ENCODE peak calls at places on chromosomes 5 and 9, in six cellular contexts. D, B, Z, Y, K and G are unnamed samples.
A peak's percentile ranks its signal among the peaks of the same experiment; 100 is the strongest.

GRCh38 chr5:41510176-41510831 is at the start of gene PLCXD3:
- DNase-seq in D (no peak), B (peak; percentile 74), Z (no peak), Y (no peak), K (peak; percentile 43), G (no peak)

GRCh38 chr5:67476531-67476930 is 279.9 kb upstream of the CD180 start:
- DNase-seq in D (no peak), B (no peak), Z (no peak), Y (no peak), K (no peak), G (peak; percentile 16)

GRCh38 chr5:172837640-172838039 is 3.6 kb downstream of the ERGIC1 start:
- DNase-seq in D (no peak), B (no peak), Z (peak; percentile 96), Y (no peak), K (no peak), G (no peak)

GRCh38 chr5:11385901-11386293 is 518.3 kb downstream of the CTNND2 start:
- DNase-seq in D (no peak), B (peak; percentile 90), Z (no peak), Y (peak; percentile 31), K (peak; percentile 82), G (no peak)

GRCh38 chr5:35188041-35188457 is 42.2 kb downstream of the PRLR start:
- DNase-seq in D (no peak), B (peak; percentile 20), Z (no peak), Y (no peak), K (no peak), G (no peak)

GRCh38 chr9:130479587-130479986 is 34.8 kb downstream of the ASS1 start:
- DNase-seq in D (no peak), B (no peak), Z (no peak), Y (no peak), K (no peak), G (no peak)

GRCh38 chr5:142829821-142830220 is 59.6 kb downstream of the ARHGAP26 start:
- DNase-seq in D (peak; percentile 26), B (no peak), Z (no peak), Y (no peak), K (no peak), G (peak; percentile 81)

GRCh38 chr5:77486344-77486962 is 5.7 kb downstream of the WDR41 start:
- DNase-seq in D (no peak), B (no peak), Z (no peak), Y (no peak), K (no peak), G (peak; percentile 0)

GRCh38 chr5:43497311-43498104 is 13.8 kb upstream of the TMEM267 start:
- DNase-seq in D (no peak), B (no peak), Z (no peak), Y (no peak), K (no peak), G (no peak)

GRCh38 chr9:80755586-80755985 is 933.8 kb downstream of the TLE1 start:
- DNase-seq in D (no peak), B (no peak), Z (no peak), Y (no peak), K (no peak), G (no peak)

GRCh38 chr9:104868687-104869404 is 59.1 kb downstream of the ABCA1 start:
- DNase-seq in D (peak; percentile 91), B (peak; percentile 90), Z (peak; percentile 73), Y (peak; percentile 97), K (peak; percentile 73), G (peak; percentile 94)

GRCh38 chr5:124740991-124741583 is 5.4 kb downstream of the ZNF608 start:
- DNase-seq in D (no peak), B (no peak), Z (peak; percentile 59), Y (peak; percentile 83), K (no peak), G (peak; percentile 91)

GRCh38 chr9:104802110-104802509 is 38.2 kb downstream of the NIPSNAP3B start:
- DNase-seq in D (no peak), B (no peak), Z (no peak), Y (no peak), K (no peak), G (peak; percentile 31)

GRCh38 chr5:1028481-1029269 is 20.1 kb downstream of the NKD2 start:
- DNase-seq in D (no peak), B (no peak), Z (no peak), Y (peak; percentile 58), K (no peak), G (no peak)

GRCh38 chr9:17837931-17838330 is 259.1 kb downstream of the SH3GL2 start:
- DNase-seq in D (no peak), B (no peak), Z (no peak), Y (no peak), K (no peak), G (no peak)

GRCh38 chr9:33818167-33818831 is 1.3 kb downstream of the UBE2R2 start:
- DNase-seq in D (no peak), B (no peak), Z (peak; percentile 42), Y (peak; percentile 86), K (no peak), G (no peak)

GRCh38 chr5:160506006-160507004 is 84.7 kb downstream of the PTTG1 start:
- DNase-seq in D (peak; percentile 54), B (peak; percentile 23), Z (peak; percentile 51), Y (no peak), K (peak; percentile 62), G (peak; percentile 43)

GRCh38 chr5:168047043-168047668 is 244.3 kb upstream of the WWC1 start:
- DNase-seq in D (peak; percentile 22), B (peak; percentile 81), Z (peak; percentile 16), Y (no peak), K (peak; percentile 84), G (peak; percentile 38)

GRCh38 chr5:78985407-78986223 is 505 bp upstream of the ARSB start:
- DNase-seq in D (peak; percentile 64), B (peak; percentile 26), Z (peak; percentile 80), Y (peak; percentile 90), K (peak; percentile 46), G (peak; percentile 73)

GRCh38 chr5:163914911-163915310 is 409.5 kb downstream of the MAT2B start:
- DNase-seq in D (no peak), B (no peak), Z (peak; percentile 92), Y (no peak), K (peak; percentile 29), G (no peak)

GRCh38 chr5:131204964-131205363 is 34.2 kb downstream of the LYRM7 start:
- DNase-seq in D (no peak), B (no peak), Z (no peak), Y (no peak), K (no peak), G (no peak)

GRCh38 chr9:97845130-97845529 is 7.9 kb upstream of the FOXE1 start:
- DNase-seq in D (peak; percentile 22), B (no peak), Z (no peak), Y (peak; percentile 83), K (no peak), G (peak; percentile 63)

GRCh38 chr9:88267283-88267682 is 121.0 kb upstream of the SPIN1 start:
- DNase-seq in D (no peak), B (no peak), Z (no peak), Y (no peak), K (no peak), G (no peak)

GRCh38 chr9:82488702-82489578 is 500.4 kb downstream of the SPATA31D1 start:
- DNase-seq in D (peak; percentile 88), B (no peak), Z (no peak), Y (no peak), K (no peak), G (peak; percentile 100)

GRCh38 chr9:89899476-89900047 is 294.8 kb downstream of the GADD45G start:
- DNase-seq in D (no peak), B (no peak), Z (no peak), Y (no peak), K (peak; percentile 28), G (no peak)

DNA sequence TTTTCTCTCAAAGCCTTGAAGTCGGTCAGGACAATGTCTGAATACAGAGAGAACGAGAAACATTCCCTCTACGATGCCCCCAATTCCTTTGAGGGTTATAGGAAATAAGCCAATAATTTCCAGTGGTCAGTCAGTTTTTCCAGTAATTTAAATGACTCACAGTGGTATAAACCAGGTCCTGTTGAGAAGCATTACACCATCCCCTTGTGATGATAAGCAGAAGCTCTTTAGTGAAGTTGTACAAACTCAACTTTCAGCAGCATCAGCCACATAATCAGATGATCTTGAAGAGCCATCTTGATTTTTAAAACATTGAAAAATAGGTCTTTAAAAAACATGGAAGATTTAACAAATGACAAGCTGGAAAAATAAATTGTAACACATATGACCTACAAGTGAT is 173.9 kb upstream of the ZNF462 start:
- DNase-seq in D (no peak), B (no peak), Z (no peak), Y (no peak), K (no peak), G (peak; percentile 18)
- TF ChIP-seq CTCF in D (no peak), B (no peak), Z (no peak), Y (no peak), K (no peak), G (no peak)

DNA sequence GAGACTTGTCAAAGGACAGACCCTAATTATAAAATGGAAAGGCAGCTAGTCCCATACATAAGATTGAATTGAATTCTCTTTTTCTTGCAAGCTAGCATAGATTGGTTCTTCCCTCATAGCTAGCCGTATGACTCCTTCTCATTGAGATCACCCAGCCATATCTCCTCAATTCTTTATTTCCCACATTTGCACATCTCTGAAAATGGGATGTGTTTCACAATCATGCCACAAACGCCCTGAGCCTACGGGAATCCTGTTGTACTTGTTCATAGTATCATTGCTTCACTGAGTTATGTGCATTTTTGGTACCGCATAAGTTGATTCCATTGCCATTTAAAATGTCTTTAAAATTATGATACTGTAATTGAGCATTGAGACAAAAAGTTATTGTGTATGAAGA is 90.5 kb downstream of the PCSK1 start:
- DNase-seq in D (no peak), B (no peak), Z (no peak), Y (no peak), K (no peak), G (no peak)
- H3K4me1 ChIP-seq in D (peaks cover 4% of the 10 kb centered on the region), B (no peaks in the 10 kb centered on the region), Z (no peaks in the 10 kb centered on the region), Y (peaks cover 18% of the 10 kb centered on the region), K (no peaks in the 10 kb centered on the region), G (no peaks in the 10 kb centered on the region)

DNA sequence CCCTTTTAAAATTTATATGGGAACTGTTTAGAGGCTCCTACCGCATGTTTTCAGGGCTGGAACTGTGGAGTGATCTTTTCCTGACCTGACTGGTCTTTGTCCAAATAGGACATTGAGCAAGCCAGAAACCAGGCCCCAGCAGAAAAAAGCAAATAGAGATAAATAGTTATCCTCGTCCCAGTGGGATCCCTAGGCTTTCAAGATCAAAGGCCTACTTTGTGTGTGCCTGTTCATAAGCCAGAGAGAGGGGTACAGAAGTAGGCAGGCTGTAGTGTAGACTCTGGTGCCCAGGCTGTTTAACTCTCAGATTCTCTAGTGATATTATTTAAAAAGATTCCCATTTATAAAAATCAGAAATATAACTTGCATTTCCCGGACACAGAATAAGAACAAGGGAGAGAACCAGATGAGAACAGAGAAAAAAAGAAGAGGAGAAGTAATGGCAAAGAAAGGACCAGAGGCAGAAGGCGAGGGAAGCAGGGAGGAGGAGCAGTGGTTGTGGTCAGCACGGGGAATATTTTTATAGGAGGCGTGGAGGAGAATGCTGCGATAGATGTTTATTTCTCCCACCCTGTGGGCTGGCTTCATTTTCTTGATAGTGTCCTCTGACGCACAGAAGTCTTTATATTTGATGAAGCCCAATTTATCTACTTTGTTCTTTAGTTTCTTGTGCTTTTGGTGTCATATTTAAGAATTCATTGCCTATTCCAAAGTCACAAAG is 101.2 kb downstream of the AOPEP start:
- DNase-seq in D (peak; percentile 52), B (no peak), Z (no peak), Y (no peak), K (no peak), G (peak; percentile 71)
- H2AFZ ChIP-seq in D (no peak overlapping the region), B (no peak overlapping the region), Z (no peak overlapping the region), Y (peak overlapping the region; percentile 37), K (no peak overlapping the region), G (no peak overlapping the region)

DNA sequence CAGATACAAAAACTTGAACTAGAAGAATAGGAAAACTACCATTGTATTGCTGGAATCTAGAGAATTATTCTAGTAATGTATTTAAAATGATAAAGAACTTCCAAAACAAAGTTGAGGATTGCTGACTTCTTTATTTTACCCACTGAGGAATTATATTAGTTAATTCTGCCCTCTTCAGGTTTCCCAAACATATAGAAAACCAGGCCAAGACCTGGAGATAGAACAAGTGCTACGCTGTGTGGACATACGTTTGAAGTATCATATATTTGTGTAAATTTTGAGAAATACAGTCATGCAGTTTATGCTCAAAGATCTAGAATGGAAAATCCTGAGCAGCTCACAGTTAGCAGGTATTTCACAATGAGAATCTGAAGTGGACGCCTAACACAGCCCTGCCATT is 162.3 kb upstream of the CYLC2 start:
- DNase-seq in D (no peak), B (no peak), Z (no peak), Y (no peak), K (no peak), G (no peak)
- TF ChIP-seq CTCF in D (no peak), B (no peak), Z (no peak), Y (no peak), K (no peak), G (no peak)